ENCODE peak calls at places on chromosomes 3 and 15, in ten cellular contexts. One of them, this sample, is unnamed.
A peak's percentile ranks its signal among the peaks of the same experiment; 100 is the strongest.

GRCh38 chr3:139935071-139935865 is at the start of gene CLSTN2:
- DNase-seq in CD4-positive, alpha-beta memory T cell: no peak
- DNase-seq in heart left ventricle: peak; percentile 85
- DNase-seq in fibroblast of lung: peak; percentile 9
- DNase-seq in left lung: peak; percentile 84
- DNase-seq in CD8-positive, alpha-beta T cell: no peak
- DNase-seq in Peyer's patch: peak; percentile 59
- DNase-seq in NT2/D1: peak; percentile 69
- DNase-seq in neural progenitor cell: peak; percentile 92
- DNase-seq in endodermal cell: peak; percentile 89
- DNase-seq in this sample: peak; percentile 71

GRCh38 chr15:64847448-64847847 is 5.7 kb downstream of the PLEKHO2 start:
- DNase-seq in CD4-positive, alpha-beta memory T cell: no peak
- DNase-seq in heart left ventricle: no peak
- DNase-seq in fibroblast of lung: no peak
- DNase-seq in left lung: peak; percentile 10
- DNase-seq in CD8-positive, alpha-beta T cell: no peak
- DNase-seq in Peyer's patch: no peak
- DNase-seq in NT2/D1: no peak
- DNase-seq in neural progenitor cell: no peak
- DNase-seq in endodermal cell: no peak
- DNase-seq in this sample: no peak

GRCh38 chr3:132135628-132136333 is 101.0 kb upstream of the CPNE4 start:
- DNase-seq in CD4-positive, alpha-beta memory T cell: no peak
- DNase-seq in heart left ventricle: no peak
- DNase-seq in fibroblast of lung: peak; percentile 92
- DNase-seq in left lung: no peak
- DNase-seq in CD8-positive, alpha-beta T cell: no peak
- DNase-seq in Peyer's patch: no peak
- DNase-seq in NT2/D1: peak; percentile 59
- DNase-seq in neural progenitor cell: peak; percentile 20
- DNase-seq in endodermal cell: peak; percentile 80
- DNase-seq in this sample: peak; percentile 57

GRCh38 chr3:138673641-138674040 is 65.1 kb downstream of the FAIM start:
- DNase-seq in CD4-positive, alpha-beta memory T cell: no peak
- DNase-seq in heart left ventricle: no peak
- DNase-seq in fibroblast of lung: peak; percentile 29
- DNase-seq in left lung: no peak
- DNase-seq in CD8-positive, alpha-beta T cell: no peak
- DNase-seq in Peyer's patch: no peak
- DNase-seq in NT2/D1: peak; percentile 22
- DNase-seq in neural progenitor cell: no peak
- DNase-seq in endodermal cell: peak; percentile 53
- DNase-seq in this sample: no peak

GRCh38 chr15:68413363-68414255 is 18.4 kb downstream of the ITGA11 start:
- DNase-seq in CD4-positive, alpha-beta memory T cell: no peak
- DNase-seq in heart left ventricle: peak; percentile 56
- DNase-seq in fibroblast of lung: no peak
- DNase-seq in left lung: no peak
- DNase-seq in CD8-positive, alpha-beta T cell: no peak
- DNase-seq in Peyer's patch: peak; percentile 40
- DNase-seq in NT2/D1: no peak
- DNase-seq in neural progenitor cell: no peak
- DNase-seq in endodermal cell: peak; percentile 17
- DNase-seq in this sample: no peak

GRCh38 chr3:59334585-59334984 is 284.8 kb upstream of the CFAP20DC start:
- DNase-seq in CD4-positive, alpha-beta memory T cell: no peak
- DNase-seq in heart left ventricle: no peak
- DNase-seq in fibroblast of lung: peak; percentile 42
- DNase-seq in left lung: no peak
- DNase-seq in CD8-positive, alpha-beta T cell: no peak
- DNase-seq in Peyer's patch: no peak
- DNase-seq in NT2/D1: no peak
- DNase-seq in neural progenitor cell: no peak
- DNase-seq in endodermal cell: no peak
- DNase-seq in this sample: no peak

GRCh38 chr3:16768956-16769355 is 115.8 kb upstream of the PLCL2 start:
- DNase-seq in CD4-positive, alpha-beta memory T cell: no peak
- DNase-seq in heart left ventricle: peak; percentile 39
- DNase-seq in fibroblast of lung: no peak
- DNase-seq in left lung: no peak
- DNase-seq in CD8-positive, alpha-beta T cell: no peak
- DNase-seq in Peyer's patch: no peak
- DNase-seq in NT2/D1: peak; percentile 81
- DNase-seq in neural progenitor cell: peak; percentile 20
- DNase-seq in endodermal cell: no peak
- DNase-seq in this sample: no peak

GRCh38 chr15:24956131-24956838 is 1.5 kb downstream of the SNRPN start:
- DNase-seq in CD4-positive, alpha-beta memory T cell: peak; percentile 71
- DNase-seq in heart left ventricle: peak; percentile 78
- DNase-seq in fibroblast of lung: peak; percentile 76
- DNase-seq in left lung: peak; percentile 87
- DNase-seq in CD8-positive, alpha-beta T cell: peak; percentile 68
- DNase-seq in Peyer's patch: peak; percentile 89
- DNase-seq in NT2/D1: peak; percentile 59
- DNase-seq in neural progenitor cell: peak; percentile 89
- DNase-seq in endodermal cell: peak; percentile 88
- DNase-seq in this sample: peak; percentile 85

GRCh38 chr3:48459331-48459730 is 12.8 kb downstream of the ATRIP start:
- DNase-seq in CD4-positive, alpha-beta memory T cell: no peak
- DNase-seq in heart left ventricle: no peak
- DNase-seq in fibroblast of lung: no peak
- DNase-seq in left lung: no peak
- DNase-seq in CD8-positive, alpha-beta T cell: no peak
- DNase-seq in Peyer's patch: no peak
- DNase-seq in NT2/D1: no peak
- DNase-seq in neural progenitor cell: no peak
- DNase-seq in endodermal cell: no peak
- DNase-seq in this sample: no peak

GRCh38 chr3:48463703-48464102 is 17.2 kb downstream of the ATRIP start:
- DNase-seq in CD4-positive, alpha-beta memory T cell: no peak
- DNase-seq in heart left ventricle: no peak
- DNase-seq in fibroblast of lung: no peak
- DNase-seq in left lung: no peak
- DNase-seq in CD8-positive, alpha-beta T cell: no peak
- DNase-seq in Peyer's patch: no peak
- DNase-seq in NT2/D1: no peak
- DNase-seq in neural progenitor cell: no peak
- DNase-seq in endodermal cell: peak; percentile 37
- DNase-seq in this sample: no peak

GRCh38 chr3:48456466-48456865 is 9.9 kb downstream of the ATRIP start:
- DNase-seq in CD4-positive, alpha-beta memory T cell: no peak
- DNase-seq in heart left ventricle: no peak
- DNase-seq in fibroblast of lung: no peak
- DNase-seq in left lung: no peak
- DNase-seq in CD8-positive, alpha-beta T cell: no peak
- DNase-seq in Peyer's patch: no peak
- DNase-seq in NT2/D1: no peak
- DNase-seq in neural progenitor cell: no peak
- DNase-seq in endodermal cell: no peak
- DNase-seq in this sample: peak; percentile 4

GRCh38 chr3:48460517-48460902 is 14.0 kb downstream of the ATRIP start:
- DNase-seq in CD4-positive, alpha-beta memory T cell: no peak
- DNase-seq in heart left ventricle: no peak
- DNase-seq in fibroblast of lung: no peak
- DNase-seq in left lung: no peak
- DNase-seq in CD8-positive, alpha-beta T cell: no peak
- DNase-seq in Peyer's patch: no peak
- DNase-seq in NT2/D1: no peak
- DNase-seq in neural progenitor cell: no peak
- DNase-seq in endodermal cell: no peak
- DNase-seq in this sample: no peak

DNA sequence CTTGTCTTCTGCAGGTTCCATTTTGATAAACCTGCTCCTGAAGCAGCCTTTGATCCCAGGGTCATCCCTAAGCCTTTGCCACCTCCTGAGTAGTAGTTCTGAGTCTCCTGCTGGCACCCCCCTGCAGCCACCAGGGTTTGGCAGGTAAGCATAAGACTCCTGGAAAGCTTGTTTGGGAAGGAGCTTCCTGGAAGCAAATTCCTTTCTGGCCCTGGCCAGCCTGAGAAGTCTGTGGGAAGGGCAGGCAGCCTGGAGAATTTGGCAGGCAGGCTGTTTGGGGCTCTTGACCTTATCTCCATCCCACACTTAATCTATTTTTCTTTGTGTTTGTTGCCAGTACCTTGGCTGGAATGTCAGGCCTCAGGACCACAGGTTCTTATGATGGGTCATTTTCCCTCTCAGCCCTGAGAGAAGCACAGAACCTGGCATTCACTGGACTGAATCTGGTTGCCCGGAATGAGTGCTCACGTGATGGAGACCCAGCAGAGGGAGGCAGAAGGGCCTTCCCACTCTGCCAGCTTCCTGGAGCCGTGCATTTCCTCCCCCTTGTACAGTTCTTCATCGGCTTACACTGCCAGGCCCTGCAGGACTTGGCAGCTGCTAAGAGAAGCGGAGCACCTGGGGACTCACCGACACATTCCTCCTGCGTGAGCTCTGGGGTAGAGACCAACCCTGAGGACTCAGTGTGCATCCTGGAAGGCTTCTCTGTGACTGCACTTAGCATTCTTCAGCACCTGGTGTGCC is 13.4 kb downstream of the ATRIP start:
- DNase-seq in CD4-positive, alpha-beta memory T cell: no peak
- DNase-seq in heart left ventricle: no peak
- DNase-seq in fibroblast of lung: no peak
- DNase-seq in left lung: no peak
- DNase-seq in CD8-positive, alpha-beta T cell: no peak
- DNase-seq in Peyer's patch: no peak
- DNase-seq in NT2/D1: no peak
- DNase-seq in neural progenitor cell: no peak
- DNase-seq in endodermal cell: no peak
- DNase-seq in this sample: no peak
- H3K36me3 ChIP-seq in CD4-positive, alpha-beta memory T cell: peaks cover 31% of the 10 kb centered on the region
- H3K36me3 ChIP-seq in heart left ventricle: no peaks in the 10 kb centered on the region
- H3K36me3 ChIP-seq in fibroblast of lung: peaks cover 11% of the 10 kb centered on the region
- H3K36me3 ChIP-seq in left lung: no peaks in the 10 kb centered on the region
- H3K36me3 ChIP-seq in CD8-positive, alpha-beta T cell: peaks cover 34% of the 10 kb centered on the region
- H3K36me3 ChIP-seq in Peyer's patch: no peaks in the 10 kb centered on the region
- H3K36me3 ChIP-seq in NT2/D1: peaks cover 88% of the 10 kb centered on the region
- H3K36me3 ChIP-seq in neural progenitor cell: no peaks in the 10 kb centered on the region
- H3K36me3 ChIP-seq in endodermal cell: peaks cover 47% of the 10 kb centered on the region
- H3K36me3 ChIP-seq in this sample: peaks cover 7% of the 10 kb centered on the region

DNA sequence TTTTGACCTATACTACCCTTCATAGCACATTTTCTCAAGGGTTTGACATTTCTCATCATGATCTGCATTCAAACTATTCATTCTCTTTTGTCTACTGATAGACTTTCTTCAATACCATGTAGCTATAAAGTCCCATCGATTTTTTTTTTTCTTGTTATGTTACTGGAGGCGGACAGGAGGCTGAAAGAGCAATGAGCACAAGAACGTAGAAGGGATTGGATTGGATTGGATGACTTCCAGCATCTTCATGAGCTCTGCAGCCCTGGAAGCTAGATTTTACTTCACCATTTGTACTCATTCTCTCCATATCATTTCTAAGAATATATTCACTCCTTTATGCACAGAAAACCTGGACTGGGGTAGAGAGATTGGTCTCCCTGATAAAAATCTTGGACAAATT is 43.2 kb downstream of the DUT start:
- DNase-seq in CD4-positive, alpha-beta memory T cell: no peak
- DNase-seq in heart left ventricle: no peak
- DNase-seq in fibroblast of lung: no peak
- DNase-seq in left lung: no peak
- DNase-seq in CD8-positive, alpha-beta T cell: no peak
- DNase-seq in Peyer's patch: no peak
- DNase-seq in NT2/D1: no peak
- DNase-seq in neural progenitor cell: no peak
- DNase-seq in endodermal cell: no peak
- DNase-seq in this sample: no peak
- H3K36me3 ChIP-seq in CD4-positive, alpha-beta memory T cell: no peaks in the 10 kb centered on the region
- H3K36me3 ChIP-seq in heart left ventricle: no peaks in the 10 kb centered on the region
- H3K36me3 ChIP-seq in fibroblast of lung: no peaks in the 10 kb centered on the region
- H3K36me3 ChIP-seq in left lung: no peaks in the 10 kb centered on the region
- H3K36me3 ChIP-seq in CD8-positive, alpha-beta T cell: no peaks in the 10 kb centered on the region
- H3K36me3 ChIP-seq in Peyer's patch: no peaks in the 10 kb centered on the region
- H3K36me3 ChIP-seq in NT2/D1: no peaks in the 10 kb centered on the region
- H3K36me3 ChIP-seq in neural progenitor cell: no peaks in the 10 kb centered on the region
- H3K36me3 ChIP-seq in endodermal cell: no peaks in the 10 kb centered on the region
- H3K36me3 ChIP-seq in this sample: no peaks in the 10 kb centered on the region

GRCh38 chr3:177550667-177551066 is 353.4 kb upstream of the TBL1XR1 start:
- DNase-seq in CD4-positive, alpha-beta memory T cell: no peak
- DNase-seq in heart left ventricle: no peak
- DNase-seq in fibroblast of lung: no peak
- DNase-seq in left lung: no peak
- DNase-seq in CD8-positive, alpha-beta T cell: no peak
- DNase-seq in Peyer's patch: no peak
- DNase-seq in NT2/D1: no peak
- DNase-seq in neural progenitor cell: no peak
- DNase-seq in endodermal cell: no peak
- DNase-seq in this sample: no peak

GRCh38 chr3:177551431-177551836 is 354.2 kb upstream of the TBL1XR1 start:
- DNase-seq in CD4-positive, alpha-beta memory T cell: peak; percentile 22
- DNase-seq in heart left ventricle: no peak
- DNase-seq in fibroblast of lung: no peak
- DNase-seq in left lung: no peak
- DNase-seq in CD8-positive, alpha-beta T cell: no peak
- DNase-seq in Peyer's patch: peak; percentile 63
- DNase-seq in NT2/D1: no peak
- DNase-seq in neural progenitor cell: no peak
- DNase-seq in endodermal cell: no peak
- DNase-seq in this sample: no peak

GRCh38 chr3:177553012-177553411 is 355.7 kb upstream of the TBL1XR1 start:
- DNase-seq in CD4-positive, alpha-beta memory T cell: no peak
- DNase-seq in heart left ventricle: no peak
- DNase-seq in fibroblast of lung: no peak
- DNase-seq in left lung: no peak
- DNase-seq in CD8-positive, alpha-beta T cell: no peak
- DNase-seq in Peyer's patch: no peak
- DNase-seq in NT2/D1: no peak
- DNase-seq in neural progenitor cell: no peak
- DNase-seq in endodermal cell: no peak
- DNase-seq in this sample: no peak

GRCh38 chr3:177553586-177553985 is 356.3 kb upstream of the TBL1XR1 start:
- DNase-seq in CD4-positive, alpha-beta memory T cell: no peak
- DNase-seq in heart left ventricle: no peak
- DNase-seq in fibroblast of lung: no peak
- DNase-seq in left lung: no peak
- DNase-seq in CD8-positive, alpha-beta T cell: no peak
- DNase-seq in Peyer's patch: no peak
- DNase-seq in NT2/D1: no peak
- DNase-seq in neural progenitor cell: no peak
- DNase-seq in endodermal cell: no peak
- DNase-seq in this sample: no peak

GRCh38 chr3:177552051-177552450 is 354.8 kb upstream of the TBL1XR1 start:
- DNase-seq in CD4-positive, alpha-beta memory T cell: no peak
- DNase-seq in heart left ventricle: no peak
- DNase-seq in fibroblast of lung: no peak
- DNase-seq in left lung: no peak
- DNase-seq in CD8-positive, alpha-beta T cell: no peak
- DNase-seq in Peyer's patch: no peak
- DNase-seq in NT2/D1: no peak
- DNase-seq in neural progenitor cell: no peak
- DNase-seq in endodermal cell: no peak
- DNase-seq in this sample: no peak
- H3K36me3 ChIP-seq in CD4-positive, alpha-beta memory T cell: no peaks in the 10 kb centered on the region
- H3K36me3 ChIP-seq in heart left ventricle: no peaks in the 10 kb centered on the region
- H3K36me3 ChIP-seq in fibroblast of lung: no peaks in the 10 kb centered on the region
- H3K36me3 ChIP-seq in left lung: no peaks in the 10 kb centered on the region
- H3K36me3 ChIP-seq in CD8-positive, alpha-beta T cell: no peaks in the 10 kb centered on the region
- H3K36me3 ChIP-seq in Peyer's patch: no peaks in the 10 kb centered on the region
- H3K36me3 ChIP-seq in NT2/D1: no peaks in the 10 kb centered on the region
- H3K36me3 ChIP-seq in neural progenitor cell: no peaks in the 10 kb centered on the region
- H3K36me3 ChIP-seq in endodermal cell: no peaks in the 10 kb centered on the region
- H3K36me3 ChIP-seq in this sample: no peaks in the 10 kb centered on the region

DNA sequence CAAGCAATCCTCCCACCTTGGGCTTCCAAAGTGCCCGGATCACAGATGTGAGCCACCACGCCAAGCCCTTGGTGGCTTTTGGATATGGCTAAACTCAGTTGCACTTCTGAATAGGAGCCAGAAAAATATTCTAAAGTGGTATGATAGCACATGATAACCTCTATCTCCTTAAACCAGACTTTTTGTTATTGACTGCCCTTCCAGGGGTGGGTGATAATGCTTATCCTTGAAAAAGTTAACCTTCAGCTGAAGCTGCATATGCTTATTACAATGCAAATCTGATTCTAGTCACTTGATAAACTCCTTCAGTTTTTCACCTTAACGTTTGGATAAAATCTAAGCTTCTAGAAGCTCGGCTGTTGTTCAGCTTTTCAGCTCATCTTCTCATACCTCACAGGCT is 6.3 kb downstream of the CCNB2 start:
- DNase-seq in CD4-positive, alpha-beta memory T cell: no peak
- DNase-seq in heart left ventricle: no peak
- DNase-seq in fibroblast of lung: no peak
- DNase-seq in left lung: no peak
- DNase-seq in CD8-positive, alpha-beta T cell: no peak
- DNase-seq in Peyer's patch: no peak
- DNase-seq in NT2/D1: no peak
- DNase-seq in neural progenitor cell: no peak
- DNase-seq in endodermal cell: no peak
- DNase-seq in this sample: no peak
- H3K36me3 ChIP-seq in CD4-positive, alpha-beta memory T cell: no peaks in the 10 kb centered on the region
- H3K36me3 ChIP-seq in heart left ventricle: no peaks in the 10 kb centered on the region
- H3K36me3 ChIP-seq in fibroblast of lung: peaks cover 8% of the 10 kb centered on the region
- H3K36me3 ChIP-seq in left lung: no peaks in the 10 kb centered on the region
- H3K36me3 ChIP-seq in CD8-positive, alpha-beta T cell: no peaks in the 10 kb centered on the region
- H3K36me3 ChIP-seq in Peyer's patch: no peaks in the 10 kb centered on the region
- H3K36me3 ChIP-seq in NT2/D1: peaks cover 81% of the 10 kb centered on the region
- H3K36me3 ChIP-seq in neural progenitor cell: peaks cover 26% of the 10 kb centered on the region
- H3K36me3 ChIP-seq in endodermal cell: peaks cover 82% of the 10 kb centered on the region
- H3K36me3 ChIP-seq in this sample: no peaks in the 10 kb centered on the region